ENCODE peak calls at places on chromosomes 2 and 18, in seven cellular contexts. L is SHP77 treated with DMSO at 0.1 percent for 48 hours; Z is ACHN; Q is CD8-positive, alpha-beta T cell; T is stimulated activated CD4-positive, alpha-beta T cell treated with anti-CD3 and anti-CD28 coated beads, Interleukin-2, amount 100 ng/mL, for 48 hours; H is HCT116; M is tibial nerve. W is an unnamed sample.

GRCh38 chr2:191109888-191110287 is 40.9 kb downstream of the STAT4 start:
- DNase-seq in L (no peak), Z (no peak), Q (no peak), T (no peak), H (no peak), M (no peak), W (peak)

GRCh38 chr2:237738255-237738654 is 60.3 kb upstream of the RBM44 start:
- DNase-seq in L (no peak), Z (no peak), Q (no peak), T (no peak), H (no peak), M (no peak), W (no peak)

GRCh38 chr18:12543697-12544096 is 114.2 kb downstream of the SPIRE1 start:
- DNase-seq in L (no peak), Z (no peak), Q (no peak), T (no peak), H (no peak), M (no peak), W (no peak)

GRCh38 chr2:137910641-137911040 is 53.6 kb upstream of the HNMT start:
- DNase-seq in L (no peak), Z (peak), Q (no peak), T (no peak), H (peak), M (no peak), W (no peak)

GRCh38 chr18:23541349-23542093 is 38.2 kb downstream of the RMC1 start:
- DNase-seq in L (no peak), Z (no peak), Q (no peak), T (no peak), H (no peak), M (no peak), W (no peak)

GRCh38 chr18:25047983-25048382 is 304.0 kb downstream of the ZNF521 start:
- DNase-seq in L (no peak), Z (no peak), Q (no peak), T (no peak), H (no peak), M (no peak), W (no peak)

GRCh38 chr2:232042911-232043564 is 81.5 kb downstream of the DIS3L2 start:
- DNase-seq in L (no peak), Z (no peak), Q (no peak), T (no peak), H (no peak), M (no peak), W (no peak)

GRCh38 chr2:174350018-174350417 is 15.3 kb downstream of the SP9 start:
- DNase-seq in L (no peak), Z (peak), Q (no peak), T (no peak), H (no peak), M (no peak), W (no peak)

GRCh38 chr18:72869786-72870185 is 2.0 kb upstream of the NETO1 start:
- DNase-seq in L (no peak), Z (no peak), Q (no peak), T (no peak), H (no peak), M (no peak), W (no peak)

GRCh38 chr2:218964041-218964771 is 4.7 kb downstream of the CDK5R2 start:
- DNase-seq in L (peak), Z (peak), Q (no peak), T (no peak), H (no peak), M (no peak), W (no peak)

GRCh38 chr2:26720322-26721166 is 28.0 kb downstream of the KCNK3 start:
- DNase-seq in L (peak), Z (peak), Q (no peak), T (no peak), H (peak), M (peak), W (no peak)

GRCh38 chr2:133431289-133431688 is 137.0 kb downstream of the NCKAP5 start:
- DNase-seq in L (no peak), Z (no peak), Q (no peak), T (no peak), H (no peak), M (no peak), W (no peak)

GRCh38 chr2:218017211-218018053 is 14.6 kb upstream of the TNS1 start:
- DNase-seq in L (no peak), Z (no peak), Q (no peak), T (no peak), H (no peak), M (no peak), W (no peak)

GRCh38 chr2:62631160-62632085 is 74.1 kb upstream of the EHBP1 start:
- DNase-seq in L (no peak), Z (no peak), Q (no peak), T (no peak), H (no peak), M (no peak), W (no peak)

GRCh38 chr2:233832869-233833812 is 21.2 kb downstream of the HJURP start:
- DNase-seq in L (no peak), Z (peak), Q (no peak), T (no peak), H (peak), M (no peak), W (no peak)

GRCh38 chr2:130365963-130366362 is 10.1 kb downstream of the PTPN18 start:
- DNase-seq in L (no peak), Z (no peak), Q (no peak), T (no peak), H (no peak), M (no peak), W (no peak)

GRCh38 chr2:120765911-120766757 is 30.5 kb downstream of the GLI2 start:
- DNase-seq in L (no peak), Z (no peak), Q (no peak), T (no peak), H (no peak), M (peak), W (peak)

GRCh38 chr2:143426296-143426695 is 297.1 kb downstream of the ARHGAP15 start:
- DNase-seq in L (no peak), Z (no peak), Q (no peak), T (no peak), H (no peak), M (no peak), W (no peak)

GRCh38 chr2:222797308-222797707 is 63.5 kb upstream of the ACSL3 start:
- DNase-seq in L (no peak), Z (peak), Q (no peak), T (no peak), H (no peak), M (no peak), W (no peak)

GRCh38 chr2:101205521-101205998 is 47.1 kb upstream of the CNOT11 start:
- DNase-seq in L (no peak), Z (peak), Q (peak), T (peak), H (peak), M (peak), W (no peak)

GRCh38 chr2:134181219-134181618 is 72.7 kb upstream of the MGAT5 start:
- DNase-seq in L (no peak), Z (no peak), Q (peak), T (no peak), H (no peak), M (no peak), W (no peak)

GRCh38 chr2:19574788-19575260 is 216.4 kb upstream of the OSR1 start:
- DNase-seq in L (no peak), Z (no peak), Q (no peak), T (no peak), H (no peak), M (peak), W (no peak)

GRCh38 chr2:231412616-231412963 is 17.1 kb downstream of the B3GNT7 start:
- DNase-seq in L (no peak), Z (no peak), Q (no peak), T (no peak), H (no peak), M (no peak), W (no peak)

GRCh38 chr18:48184118-48184517 is 225.1 kb downstream of the ZBTB7C start:
- DNase-seq in L (no peak), Z (no peak), Q (no peak), T (no peak), H (no peak), M (peak), W (peak)

GRCh38 chr2:232389327-232389726 is 10.8 kb downstream of the ALPP start:
- DNase-seq in L (no peak), Z (peak), Q (no peak), T (no peak), H (no peak), M (no peak), W (no peak)

GRCh38 chr2:238631491-238632180 is 204.9 kb downstream of the ASB1 start:
- DNase-seq in L (no peak), Z (no peak), Q (no peak), T (no peak), H (no peak), M (no peak), W (no peak)

GRCh38 chr2:215833531-215834162 is 179.7 kb downstream of the MREG start:
- DNase-seq in L (peak), Z (no peak), Q (no peak), T (no peak), H (peak), M (no peak), W (no peak)

GRCh38 chr2:140542627-140543026 is 1588.2 kb downstream of the LRP1B start:
- DNase-seq in L (no peak), Z (no peak), Q (no peak), T (no peak), H (no peak), M (no peak), W (no peak)

GRCh38 chr2:102383722-102384121 is 28.1 kb downstream of the IL18R1 start:
- DNase-seq in L (no peak), Z (no peak), Q (no peak), T (no peak), H (no peak), M (no peak), W (no peak)